ENCODE peak calls at places on chromosomes 4 and X, in nine cellular contexts. M is NCI-H748 treated with DMSO at 0.1 percent for 48 hours; U is kidney epithelial cell; F is iris pigment epithelial cell; G is transverse colon; L is endothelial cell of umbilical vein; S is SW 1271; T is activated T-helper 1 cell treated with anti-CD3 and anti-CD28 coated beads, Interleukin-12 subunit alpha, Interleukin-12 subunit beta, Interleukin-2, Interleukin-4 antibody, amounts not matched to agents 30 ng/mL and 10 ng/mL and 1 ng/mL, durations not matched to agents 14 hours and 24 hours and 36 hours; Q is HFF-Myc. B is an unnamed sample.
A peak's percentile ranks its signal among the peaks of the same experiment; 100 is the strongest.

GRCh38 chr4:35124116-35124515 is 1120.2 kb downstream of the ARAP2 start:
- DNase-seq in M (no peak), U (no peak), F (peak; percentile 7), G (no peak), L (no peak), S (peak; percentile 45), T (no peak), Q (peak; percentile 3), B (no peak)

GRCh38 chr4:178174756-178175155 is 732.5 kb upstream of the AGA start:
- DNase-seq in M (no peak), U (no peak), F (no peak), G (no peak), L (no peak), S (no peak), T (no peak), Q (no peak), B (no peak)

GRCh38 chrX:70134116-70134477 is 850 bp downstream of the IGBP1 start:
- DNase-seq in M (no peak), U (no peak), F (peak; percentile 41), G (peak; percentile 11), L (no peak), S (peak; percentile 53), T (no peak), Q (no peak), B (peak; percentile 31)

GRCh38 chrX:31266172-31267076 is 194.6 kb upstream of the FTHL17 start:
- DNase-seq in M (peak; percentile 24), U (no peak), F (peak; percentile 33), G (peak; percentile 59), L (peak; percentile 53), S (no peak), T (peak; percentile 12), Q (no peak), B (no peak)

GRCh38 chrX:40420899-40421729 is 159.7 kb upstream of the ATP6AP2 start:
- DNase-seq in M (no peak), U (peak; percentile 54), F (peak; percentile 22), G (no peak), L (no peak), S (no peak), T (no peak), Q (no peak), B (no peak)

GRCh38 chr4:3462790-3463415 is at the start of gene DOK7:
- DNase-seq in M (no peak), U (no peak), F (no peak), G (no peak), L (no peak), S (no peak), T (no peak), Q (no peak), B (no peak)

GRCh38 chrX:132504417-132504816 is 15.6 kb upstream of the MBNL3 start:
- DNase-seq in M (no peak), U (no peak), F (no peak), G (no peak), L (no peak), S (no peak), T (no peak), Q (no peak), B (no peak)

GRCh38 chr4:156638925-156639605 is 332.5 kb downstream of the PDGFC start:
- DNase-seq in M (no peak), U (no peak), F (peak; percentile 77), G (no peak), L (no peak), S (no peak), T (no peak), Q (no peak), B (no peak)

GRCh38 chrX:50779694-50780093 is 34.3 kb downstream of the SHROOM4 start:
- DNase-seq in M (no peak), U (no peak), F (no peak), G (no peak), L (peak; percentile 9), S (no peak), T (no peak), Q (no peak), B (no peak)

GRCh38 chr4:63563288-63564014 is 845.8 kb downstream of the TECRL start:
- DNase-seq in M (peak; percentile 0), U (no peak), F (no peak), G (no peak), L (no peak), S (no peak), T (no peak), Q (no peak), B (peak; percentile 5)

GRCh38 chr4:7552466-7552865 is 117.7 kb upstream of the PSAPL1 start:
- DNase-seq in M (no peak), U (no peak), F (no peak), G (no peak), L (no peak), S (no peak), T (no peak), Q (no peak), B (no peak)